ENCODE peak calls at places on chromosomes 13 and 19, in four cellular contexts. B is H1, J is HCT116, G is HepG2. W is an unnamed sample. For H3K4me1, the result is how much of the 10 kb centered on the place peaks cover.

GRCh38 chr19:6963937-6964336 is 57.3 kb downstream of the MBD3L2B start:
- DNase-seq in B (peak), J (peak), G (no peak), W (no peak)

GRCh38 chr13:50991624-50992610 is 82.3 kb downstream of the RNASEH2B start:
- DNase-seq in B (no peak), J (no peak), G (no peak), W (no peak)

GRCh38 chr13:88908896-88909535 is 1237.8 kb downstream of the SLITRK5 start:
- DNase-seq in B (no peak), J (no peak), G (no peak), W (no peak)

GRCh38 chr13:59774511-59774911 is 389.2 kb downstream of the DIAPH3 start:
- DNase-seq in B (no peak), J (no peak), G (peak), W (no peak)

GRCh38 chr13:81540777-81541176 is 1199.9 kb upstream of the SPRY2 start:
- DNase-seq in B (no peak), J (no peak), G (peak), W (no peak)

GRCh38 chr19:49790866-49791265 is 22.2 kb downstream of the FUZ start:
- DNase-seq in B (no peak), J (no peak), G (no peak), W (no peak)

GRCh38 chr13:32086791-32087441 is 55.3 kb downstream of the FRY start:
- DNase-seq in B (no peak), J (no peak), G (no peak), W (no peak)

GRCh38 chr19:39416626-39417120 is 4.2 kb downstream of the PLEKHG2 start:
- DNase-seq in B (peak), J (no peak), G (no peak), W (no peak)

GRCh38 chr19:46624958-46625661 is at the start of gene PTGIR:
- DNase-seq in B (no peak), J (no peak), G (no peak), W (no peak)

GRCh38 chr13:79527698-79528097 is 46.7 kb downstream of the NDFIP2 start:
- DNase-seq in B (no peak), J (no peak), G (no peak), W (no peak)

GRCh38 chr19:7475665-7476064 is 13.2 kb downstream of the PEX11G start:
- DNase-seq in B (no peak), J (no peak), G (no peak), W (no peak)

GRCh38 chr19:30710721-30711120 is 338.5 kb downstream of the ZNF536 start:
- DNase-seq in B (no peak), J (no peak), G (no peak), W (no peak)

GRCh38 chr13:29676535-29676934 is 81.0 kb upstream of the SLC7A1 start:
- DNase-seq in B (no peak), J (no peak), G (no peak), W (no peak)

GRCh38 chr19:7395360-7395781 is 46.6 kb downstream of the ARHGEF18 start:
- DNase-seq in B (peak), J (no peak), G (no peak), W (no peak)

GRCh38 chr13:20475927-20476691 is 49.5 kb downstream of the CRYL1 start:
- DNase-seq in B (no peak), J (no peak), G (no peak), W (no peak)

GRCh38 chr13:39876258-39876657 is 220.8 kb downstream of the COG6 start:
- DNase-seq in B (no peak), J (no peak), G (no peak), W (no peak)

GRCh38 chr13:99078014-99078771 is 100.3 kb upstream of the DOCK9 start:
- DNase-seq in B (no peak), J (no peak), G (no peak), W (no peak)

GRCh38 chr13:27194895-27195764 is 23.5 kb upstream of the USP12 start:
- DNase-seq in B (no peak), J (peak), G (no peak), W (no peak)

GRCh38 chr19:8141726-8142524 is 7.5 kb downstream of the FBN3 start:
- DNase-seq in B (no peak), J (no peak), G (no peak), W (no peak)

GRCh38 chr19:45917421-45918091 is 3.0 kb upstream of the NANOS2 start:
- DNase-seq in B (no peak), J (no peak), G (no peak), W (no peak)

GRCh38 chr19:10291554-10292205 is 1.9 kb downstream of the ICAM5 start:
- DNase-seq in B (peak), J (no peak), G (no peak), W (no peak)
- H3K4me1 ChIP-seq in B (under half), J (under half), G (half or more), W (half or more)

GRCh38 chr13:114339779-114340534 is 25.7 kb downstream of the CHAMP1 start:
- DNase-seq in B (no peak), J (peak), G (peak), W (no peak)
- TF ChIP-seq ZNF274 in B (no peak), J (no peak), G (no peak), W (no peak)

DNA sequence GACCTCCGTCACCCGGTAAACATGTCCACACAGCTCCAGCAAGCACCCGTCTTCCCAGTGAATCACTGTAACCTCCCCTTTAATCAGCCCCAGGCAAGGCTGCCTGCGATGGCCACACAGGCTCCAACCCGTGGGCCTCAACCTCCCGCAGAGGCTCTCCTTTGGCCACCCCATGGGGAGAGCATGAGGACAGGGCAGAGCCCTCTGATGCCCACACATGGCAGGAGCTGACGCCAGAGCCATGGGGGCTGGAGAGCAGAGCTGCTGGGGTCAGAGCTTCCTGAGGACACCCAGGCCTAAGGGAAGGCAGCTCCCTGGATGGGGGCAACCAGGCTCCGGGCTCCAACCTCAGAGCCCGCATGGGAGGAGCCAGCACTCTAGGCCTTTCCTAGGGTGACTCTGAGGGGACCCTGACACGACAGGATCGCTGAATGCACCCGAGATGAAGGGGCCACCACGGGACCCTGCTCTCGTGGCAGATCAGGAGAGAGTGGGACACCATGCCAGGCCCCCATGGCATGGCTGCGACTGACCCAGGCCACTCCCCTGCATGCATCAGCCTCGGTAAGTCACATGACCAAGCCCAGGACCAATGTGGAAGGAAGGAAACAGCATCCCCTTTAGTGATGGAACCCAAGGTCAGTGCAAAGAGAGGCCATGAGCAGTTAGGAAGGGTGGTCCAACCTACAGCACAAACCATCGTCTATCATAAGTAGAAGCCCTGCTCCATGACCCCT is 9.0 kb upstream of the CEACAM5 start:
- DNase-seq in B (no peak), J (no peak), G (no peak), W (no peak)
- H3K9ac ChIP-seq in B (no peak), J (no peak), G (no peak), W (no peak)

DNA sequence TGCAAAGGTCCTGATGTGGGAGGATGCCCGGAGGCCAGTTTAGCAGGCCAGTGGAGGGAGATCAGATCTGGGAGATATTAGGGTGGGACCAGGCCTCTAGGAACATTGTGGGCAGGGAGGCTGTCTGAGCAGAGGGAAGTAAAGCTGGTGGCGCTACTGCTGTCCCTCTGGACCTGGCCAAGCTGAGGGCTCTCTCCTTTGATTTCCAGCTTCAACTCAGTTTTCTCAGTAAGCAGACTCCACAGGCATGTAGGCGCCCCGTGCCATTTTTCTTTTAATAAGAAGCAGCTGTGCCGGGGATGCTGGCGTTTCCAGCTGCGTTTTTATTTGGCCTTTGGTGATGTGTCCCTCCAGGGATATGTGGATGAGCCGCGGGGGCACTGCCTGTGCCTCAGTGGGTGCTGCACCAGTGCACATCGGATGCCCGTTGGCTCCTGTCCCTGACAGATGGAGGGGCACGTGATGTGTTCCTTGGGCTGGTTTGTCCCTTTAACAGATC is 6.7 kb downstream of the DNM2 start:
- DNase-seq in B (no peak), J (no peak), G (no peak), W (no peak)
- H3K4me1 ChIP-seq in B (under half), J (under half), G (under half), W (under half)

GRCh38 chr19:1860133-1860775 is 3.1 kb downstream of the KLF16 start:
- DNase-seq in B (peak), J (no peak), G (peak), W (no peak)
- TF ChIP-seq ZNF274 in B (no peak), J (no peak), G (no peak), W (no peak)

GRCh38 chr19:56140583-56141415 is at the start of gene ZNF444:
- DNase-seq in B (peak), J (peak), G (peak), W (peak)

GRCh38 chr19:56141416-56141992 is 417 bp downstream of the ZNF444 start:
- DNase-seq in B (peak), J (no peak), G (no peak), W (no peak)

GRCh38 chr19:56142897-56143434 is 1.9 kb downstream of the ZNF444 start:
- DNase-seq in B (no peak), J (no peak), G (no peak), W (no peak)

GRCh38 chr19:56144396-56144795 is 3.3 kb downstream of the ZNF444 start:
- DNase-seq in B (no peak), J (no peak), G (no peak), W (no peak)

GRCh38 chr19:56142087-56142787 is 1.1 kb downstream of the ZNF444 start:
- DNase-seq in B (no peak), J (no peak), G (peak), W (no peak)
- H3K9ac ChIP-seq in B (peak), J (no peak), G (peak), W (peak)

DNA sequence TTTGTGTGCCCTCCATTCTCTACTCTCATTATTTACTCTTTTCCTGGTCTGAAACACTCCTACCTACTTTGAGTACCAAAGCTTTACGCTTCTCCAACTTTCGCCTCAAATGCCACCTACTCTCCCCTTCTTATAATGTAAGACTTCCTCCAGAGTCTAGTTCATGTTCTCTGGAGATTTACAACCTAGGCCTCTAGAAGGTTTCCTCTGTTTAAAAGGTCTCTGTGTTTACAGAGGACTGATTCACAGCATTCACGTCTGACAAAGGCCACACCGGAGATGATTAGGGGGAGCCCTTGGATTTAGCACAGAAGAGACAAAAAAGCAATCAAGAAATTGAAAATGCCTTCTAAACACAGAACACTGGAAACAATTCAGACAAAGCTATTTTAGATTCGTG is 302.0 kb downstream of the KLF12 start:
- DNase-seq in B (no peak), J (no peak), G (no peak), W (no peak)
- H3K4me1 ChIP-seq in B (under half), J (under half), G (under half), W (under half)

W was measured in NT2/D1.